ENCODE peak calls at places on chromosomes 7 and 10, in five cellular contexts. K is HFF-Myc, F is Peyer's patch, L is K562, Y is GM13976. D is an unnamed sample.

GRCh38 chr7:1250901-1251300 is 18.2 kb downstream of the UNCX start:
- DNase-seq in K (no peak), F (no peak), L (no peak), Y (no peak), D (no peak)

GRCh38 chr10:22733992-22734391 is 19.6 kb upstream of the PIP4K2A start:
- DNase-seq in K (no peak), F (no peak), L (no peak), Y (no peak), D (no peak)

GRCh38 chr7:12861070-12861469 is 173.6 kb downstream of the ARL4A start:
- DNase-seq in K (no peak), F (no peak), L (no peak), Y (no peak), D (no peak)

GRCh38 chr10:125514206-125515162 is 168.5 kb downstream of the TEX36 start:
- DNase-seq in K (peak), F (no peak), L (no peak), Y (no peak), D (no peak)

GRCh38 chr7:83532229-83532628 is 116.7 kb downstream of the SEMA3E start:
- DNase-seq in K (no peak), F (no peak), L (no peak), Y (no peak), D (no peak)

GRCh38 chr10:54620352-54620751 is 180.7 kb downstream of the PCDH15 start:
- DNase-seq in K (no peak), F (no peak), L (no peak), Y (no peak), D (no peak)

GRCh38 chr10:74988787-74989574 is 122.5 kb upstream of the SAMD8 start:
- DNase-seq in K (no peak), F (no peak), L (no peak), Y (no peak), D (no peak)

GRCh38 chr7:43954524-43955228 is 28.4 kb downstream of the UBE2D4 start:
- DNase-seq in K (peak), F (peak), L (peak), Y (peak), D (peak)

GRCh38 chr7:139958599-139959380 is 104.0 kb downstream of the PARP12 start:
- DNase-seq in K (peak), F (no peak), L (no peak), Y (no peak), D (no peak)

GRCh38 chr7:43784030-43785001 is 25.8 kb downstream of the BLVRA start:
- DNase-seq in K (no peak), F (no peak), L (no peak), Y (peak), D (no peak)

GRCh38 chr7:77327932-77328628 is 88.1 kb downstream of the GSAP start:
- DNase-seq in K (no peak), F (no peak), L (no peak), Y (no peak), D (no peak)

GRCh38 chr7:264541-265191 is 25.3 kb upstream of the FOXL3 start:
- DNase-seq in K (no peak), F (no peak), L (no peak), Y (no peak), D (no peak)

GRCh38 chr7:52270301-52270700 is 765.1 kb upstream of the POM121L12 start:
- DNase-seq in K (no peak), F (no peak), L (no peak), Y (no peak), D (no peak)

GRCh38 chr10:49605177-49605938 is 4.8 kb upstream of the SLC18A3 start:
- DNase-seq in K (no peak), F (peak), L (no peak), Y (no peak), D (no peak)

GRCh38 chr10:45420453-45421192 is 46.6 kb downstream of the ALOX5 start:
- DNase-seq in K (peak), F (peak), L (no peak), Y (peak), D (no peak)

DNA sequence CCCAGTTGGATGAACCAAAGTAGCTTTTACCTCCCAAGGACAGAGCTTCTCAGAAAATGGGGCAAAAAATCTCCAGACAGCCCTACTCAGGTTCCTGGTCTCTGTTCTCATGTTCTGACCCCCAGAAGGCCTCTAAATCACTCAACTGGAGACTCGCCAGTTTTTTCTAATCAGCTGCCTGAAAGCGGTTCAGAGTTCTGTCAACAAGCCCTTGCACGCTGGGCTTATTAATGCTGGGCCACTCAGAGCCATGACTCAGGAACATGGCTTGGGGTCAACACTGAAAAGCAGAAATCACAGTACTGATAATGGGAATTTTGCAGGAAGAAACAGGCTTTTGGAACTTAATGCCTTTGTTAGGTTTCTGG is 15.3 kb downstream of the ECHDC3 start:
- DNase-seq in K (peak), F (no peak), L (peak), Y (no peak), D (no peak)
- TF ChIP-seq CTCF in K (no peak), F (no peak), L (no peak), Y (no peak), D (no peak)

GRCh38 chr7:41693150-41693997 is 9.5 kb downstream of the INHBA start:
- DNase-seq in K (no peak), F (no peak), L (no peak), Y (no peak), D (no peak)
- TF ChIP-seq CTCF in K (peak), F (peak), L (no peak), Y (no peak), D (peak)

GRCh38 chr10:95646160-95646559 is 10.4 kb downstream of the ALDH18A1 start:
- DNase-seq in K (no peak), F (peak), L (no peak), Y (no peak), D (no peak)
- TF ChIP-seq CTCF in K (no peak), F (no peak), L (no peak), Y (no peak), D (no peak)

DNA sequence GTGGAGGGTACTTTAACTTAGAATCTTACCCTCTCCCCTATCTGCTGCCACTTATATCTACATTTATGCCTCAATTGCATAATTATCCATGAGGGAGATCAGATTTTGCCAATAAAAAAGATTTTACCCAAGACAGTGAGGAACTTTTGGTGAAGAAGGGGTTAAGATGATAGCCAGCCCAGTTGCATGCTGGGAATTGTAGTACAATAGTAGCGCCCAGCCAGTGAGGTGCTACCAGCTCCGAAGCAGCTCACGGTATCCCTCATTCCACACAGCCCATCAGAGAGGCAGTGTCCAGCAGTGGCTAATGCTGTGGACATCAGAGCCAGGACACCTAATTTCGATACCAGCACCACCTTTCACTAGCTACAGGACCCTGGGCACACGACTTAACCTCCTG is 5.9 kb upstream of the LGI1 start:
- DNase-seq in K (no peak), F (peak), L (peak), Y (no peak), D (peak)
- TF ChIP-seq CTCF in K (no peak), F (no peak), L (no peak), Y (no peak), D (no peak)

GRCh38 chr7:128900237-128900636 is 10.3 kb downstream of the KCP start:
- DNase-seq in K (no peak), F (no peak), L (no peak), Y (no peak), D (no peak)
- TF ChIP-seq CTCF in K (no peak), F (no peak), L (no peak), Y (no peak), D (no peak)

DNA sequence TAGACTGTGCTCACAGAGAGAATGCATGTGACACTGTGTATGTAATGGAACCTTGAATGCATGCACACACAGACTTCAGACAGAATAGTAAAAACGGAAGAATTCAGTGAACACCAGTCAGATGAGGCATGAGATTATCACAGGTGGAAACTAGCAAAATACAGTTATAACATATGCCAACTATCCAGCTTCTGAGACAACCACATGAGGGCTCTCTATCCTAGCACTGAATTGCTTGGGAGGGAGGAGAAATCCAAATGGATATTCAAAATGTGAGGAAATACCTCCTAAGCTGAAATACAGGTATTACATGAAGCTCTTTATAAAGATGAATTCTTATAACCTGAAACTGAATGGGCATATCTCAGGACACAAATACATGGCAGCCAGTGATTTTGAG is 30.6 kb downstream of the GARS1 start:
- DNase-seq in K (no peak), F (no peak), L (no peak), Y (no peak), D (no peak)
- TF ChIP-seq CTCF in K (no peak), F (peak), L (no peak), Y (no peak), D (no peak)

D was measured in nephron progenitor cell.